ENCODE peak calls at places on chromosomes 2 and 18, in seven cellular contexts. P, G, L, Z, M, N and V are unnamed samples.

GRCh38 chr2:200127852-200128251 is 172.5 kb downstream of the MAIP1 start:
- DNase-seq in P (no peak), G (peak), L (peak), Z (no peak), M (no peak), N (no peak), V (no peak)

GRCh38 chr2:224142397-224143312 is 103.6 kb upstream of the SERPINE2 start:
- DNase-seq in P (no peak), G (no peak), L (peak), Z (no peak), M (peak), N (no peak), V (peak)

GRCh38 chr18:10354241-10354811 is 100.1 kb upstream of the APCDD1 start:
- DNase-seq in P (no peak), G (peak), L (no peak), Z (no peak), M (no peak), N (no peak), V (peak)

GRCh38 chr2:236052926-236053846 is 115.0 kb downstream of the GBX2 start:
- DNase-seq in P (no peak), G (peak), L (no peak), Z (no peak), M (no peak), N (no peak), V (peak)

GRCh38 chr2:19901458-19902271 is at the start of gene TTC32:
- DNase-seq in P (peak), G (peak), L (peak), Z (peak), M (peak), N (peak), V (peak)

GRCh38 chr2:63992061-63992685 is 27.1 kb downstream of the VPS54 start:
- DNase-seq in P (no peak), G (no peak), L (no peak), Z (no peak), M (no peak), N (no peak), V (no peak)

GRCh38 chr2:230090978-230091377 is 22.3 kb upstream of the SLC16A14 start:
- DNase-seq in P (no peak), G (no peak), L (no peak), Z (no peak), M (no peak), N (no peak), V (no peak)

GRCh38 chr18:72155327-72155726 is 388.8 kb downstream of the CBLN2 start:
- DNase-seq in P (no peak), G (peak), L (no peak), Z (no peak), M (peak), N (no peak), V (peak)

GRCh38 chr18:78992041-78992735 is 12.6 kb downstream of the SALL3 start:
- DNase-seq in P (no peak), G (no peak), L (no peak), Z (no peak), M (no peak), N (no peak), V (no peak)

GRCh38 chr18:9753863-9754262 is 45.8 kb downstream of the RAB31 start:
- DNase-seq in P (no peak), G (no peak), L (peak), Z (no peak), M (no peak), N (no peak), V (no peak)

GRCh38 chr2:152884088-152884487 is 165.7 kb downstream of the ARL6IP6 start:
- DNase-seq in P (no peak), G (no peak), L (no peak), Z (no peak), M (no peak), N (no peak), V (no peak)

GRCh38 chr18:2909431-2910140 is 62.8 kb downstream of the EMILIN2 start:
- DNase-seq in P (peak), G (no peak), L (no peak), Z (no peak), M (no peak), N (no peak), V (no peak)

GRCh38 chr18:41938445-41938844 is 16.6 kb upstream of the PIK3C3 start:
- DNase-seq in P (no peak), G (no peak), L (peak), Z (no peak), M (peak), N (no peak), V (no peak)

GRCh38 chr2:68565273-68565672 is 78.1 kb upstream of the PROKR1 start:
- DNase-seq in P (no peak), G (no peak), L (no peak), Z (no peak), M (no peak), N (no peak), V (no peak)

GRCh38 chr2:12890071-12890470 is 173.3 kb downstream of the TRIB2 start:
- DNase-seq in P (no peak), G (no peak), L (no peak), Z (no peak), M (no peak), N (no peak), V (no peak)

GRCh38 chr18:79974025-79974424 is 9.6 kb downstream of the HSBP1L1 start:
- DNase-seq in P (no peak), G (no peak), L (no peak), Z (no peak), M (no peak), N (no peak), V (no peak)

GRCh38 chr2:8303322-8303832 is 378.5 kb upstream of the ID2 start:
- DNase-seq in P (peak), G (no peak), L (peak), Z (peak), M (no peak), N (peak), V (peak)

GRCh38 chr2:127179756-127180155 is 40.3 kb downstream of the CYP27C1 start:
- DNase-seq in P (no peak), G (no peak), L (peak), Z (peak), M (no peak), N (no peak), V (peak)

GRCh38 chr2:172106128-172106961 is 3.6 kb upstream of the DLX2 start:
- DNase-seq in P (no peak), G (no peak), L (peak), Z (no peak), M (peak), N (no peak), V (no peak)

GRCh38 chr2:218858138-218858445 is 1.5 kb upstream of the WNT6 start:
- DNase-seq in P (no peak), G (no peak), L (no peak), Z (no peak), M (no peak), N (no peak), V (no peak)